ENCODE peak calls at places on chromosomes 13 and 19, in seven cellular contexts. Z is heart right ventricle, W is AG09309, I is cardiac fibroblast, M is A549, S is fibroblast of the aortic adventitia, K is lower leg skin. Y is an unnamed sample.

GRCh38 chr13:51588406-51588949 is 4.2 kb downstream of the WDFY2 start:
- DNase-seq in Z (no peak), W (no peak), I (no peak), M (no peak), S (no peak), K (no peak), Y (no peak)

GRCh38 chr13:51768378-51768921 is 35.5 kb downstream of the DHRS12 start:
- DNase-seq in Z (no peak), W (no peak), I (no peak), M (no peak), S (no peak), K (no peak), Y (no peak)

GRCh38 chr13:40352385-40352778 is 314.1 kb downstream of the FOXO1 start:
- DNase-seq in Z (no peak), W (no peak), I (peak; percentile 56), M (no peak), S (peak; percentile 27), K (peak; percentile 68), Y (no peak)

GRCh38 chr13:113216165-113217056 is 7.0 kb downstream of the CUL4A start:
- DNase-seq in Z (peak; percentile 51), W (no peak), I (peak; percentile 69), M (peak; percentile 35), S (peak; percentile 73), K (no peak), Y (no peak)

GRCh38 chr13:113650731-113651148 is 7.3 kb downstream of the ATP4B start:
- DNase-seq in Z (no peak), W (no peak), I (no peak), M (no peak), S (no peak), K (no peak), Y (no peak)

GRCh38 chr19:45025264-45025663 is 13.6 kb upstream of the CLASRP start:
- DNase-seq in Z (no peak), W (no peak), I (no peak), M (no peak), S (no peak), K (no peak), Y (no peak)

GRCh38 chr13:41696163-41697003 is 239.0 kb downstream of the RGCC start:
- DNase-seq in Z (no peak), W (peak; percentile 83), I (peak; percentile 89), M (peak; percentile 90), S (peak; percentile 97), K (no peak), Y (no peak)

GRCh38 chr13:113997845-113998751 is 24.2 kb upstream of the C13orf46 start:
- DNase-seq in Z (peak; percentile 48), W (peak; percentile 32), I (peak; percentile 94), M (no peak), S (peak; percentile 85), K (no peak), Y (peak; percentile 52)

GRCh38 chr13:34816118-34816517 is 126.0 kb upstream of the NBEA start:
- DNase-seq in Z (no peak), W (no peak), I (no peak), M (no peak), S (no peak), K (no peak), Y (no peak)

GRCh38 chr19:43784981-43785808 is 4.4 kb upstream of the KCNN4 start:
- DNase-seq in Z (peak; percentile 50), W (no peak), I (peak; percentile 85), M (peak; percentile 90), S (peak; percentile 78), K (peak; percentile 60), Y (no peak)

GRCh38 chr13:73399347-73400216 is 340.8 kb downstream of the KLF5 start:
- DNase-seq in Z (no peak), W (no peak), I (no peak), M (no peak), S (no peak), K (no peak), Y (no peak)

GRCh38 chr19:1805401-1806183 is 6.5 kb downstream of the ATP8B3 start:
- DNase-seq in Z (no peak), W (no peak), I (no peak), M (no peak), S (no peak), K (no peak), Y (no peak)

GRCh38 chr19:1767464-1767933 is 14.2 kb downstream of the ONECUT3 start:
- DNase-seq in Z (peak; percentile 21), W (no peak), I (peak; percentile 27), M (no peak), S (no peak), K (no peak), Y (no peak)

GRCh38 chr19:32372726-32373613 is 27.6 kb downstream of the ZNF507 start:
- DNase-seq in Z (no peak), W (no peak), I (peak; percentile 44), M (peak; percentile 92), S (no peak), K (no peak), Y (no peak)

GRCh38 chr19:2575734-2576481 is 100.0 kb downstream of the GADD45B start:
- DNase-seq in Z (peak; percentile 71), W (no peak), I (peak; percentile 97), M (no peak), S (peak; percentile 95), K (peak; percentile 85), Y (no peak)

GRCh38 chr13:39900106-39900750 is 244.8 kb downstream of the COG6 start:
- DNase-seq in Z (no peak), W (no peak), I (no peak), M (no peak), S (peak; percentile 93), K (no peak), Y (no peak)

GRCh38 chr13:32669030-32669646 is 82.9 kb downstream of the PDS5B start:
- DNase-seq in Z (no peak), W (peak; percentile 10), I (peak; percentile 73), M (peak; percentile 48), S (peak; percentile 77), K (no peak), Y (no peak)

DNA sequence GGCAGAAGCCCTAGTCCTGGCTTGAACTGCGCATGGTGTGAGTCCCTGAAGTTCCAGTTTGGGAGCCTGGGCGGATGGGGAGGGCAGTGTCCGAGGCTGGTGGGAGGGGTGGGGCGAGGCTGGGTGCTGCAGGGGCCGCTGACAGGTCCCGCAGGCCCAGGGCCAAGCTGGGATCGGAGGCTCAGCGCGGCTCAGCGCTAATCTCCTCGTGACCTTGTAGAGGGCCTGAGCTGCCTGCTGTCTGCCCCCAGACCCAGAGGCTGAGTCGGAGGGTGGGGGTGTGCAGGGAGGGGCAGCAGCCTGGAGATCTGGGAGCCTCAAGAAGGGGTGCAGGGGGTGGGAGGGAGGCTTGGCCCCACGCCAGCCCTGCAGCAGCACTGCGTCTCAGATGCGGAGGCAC is 3.0 kb downstream of the ATP1A3 start:
- DNase-seq in Z (peak; percentile 71), W (no peak), I (no peak), M (peak; percentile 51), S (no peak), K (no peak), Y (no peak)
- TF ChIP-seq CTCF in Z (no peak), W (no peak), I (no peak), M (no peak), S (no peak), K (no peak), Y (no peak)

GRCh38 chr19:49347835-49348234 is 12.6 kb downstream of the CD37 start:
- DNase-seq in Z (no peak), W (peak; percentile 47), I (peak; percentile 74), M (peak; percentile 92), S (peak; percentile 71), K (no peak), Y (no peak)
- TF ChIP-seq CTCF in Z (peak; percentile 19), W (peak; percentile 35), I (peak; percentile 7), M (no peak), S (peak; percentile 30), K (no peak), Y (peak; percentile 30)

GRCh38 chr13:96992633-96993032 is 1.6 kb downstream of the OXGR1 start:
- DNase-seq in Z (no peak), W (no peak), I (no peak), M (no peak), S (no peak), K (no peak), Y (no peak)

GRCh38 chr13:96994849-96995243 is 570 bp upstream of the OXGR1 start:
- DNase-seq in Z (no peak), W (no peak), I (no peak), M (no peak), S (no peak), K (no peak), Y (no peak)

GRCh38 chr13:96996097-96996496 is 1.8 kb upstream of the OXGR1 start:
- DNase-seq in Z (no peak), W (no peak), I (no peak), M (no peak), S (no peak), K (no peak), Y (no peak)

GRCh38 chr13:96993660-96994029 is 631 bp downstream of the OXGR1 start:
- DNase-seq in Z (no peak), W (no peak), I (no peak), M (no peak), S (no peak), K (no peak), Y (no peak)

GRCh38 chr13:96994030-96994848 is at the start of gene OXGR1:
- DNase-seq in Z (no peak), W (no peak), I (no peak), M (no peak), S (no peak), K (no peak), Y (no peak)
- TF ChIP-seq CTCF in Z (no peak), W (no peak), I (no peak), M (no peak), S (no peak), K (no peak), Y (no peak)

GRCh38 chr19:41570179-41570578 is 5.8 kb upstream of the CEACAM21 start:
- DNase-seq in Z (no peak), W (no peak), I (no peak), M (no peak), S (no peak), K (no peak), Y (no peak)
- TF ChIP-seq CTCF in Z (no peak), W (no peak), I (no peak), M (no peak), S (no peak), K (no peak), Y (no peak)

DNA sequence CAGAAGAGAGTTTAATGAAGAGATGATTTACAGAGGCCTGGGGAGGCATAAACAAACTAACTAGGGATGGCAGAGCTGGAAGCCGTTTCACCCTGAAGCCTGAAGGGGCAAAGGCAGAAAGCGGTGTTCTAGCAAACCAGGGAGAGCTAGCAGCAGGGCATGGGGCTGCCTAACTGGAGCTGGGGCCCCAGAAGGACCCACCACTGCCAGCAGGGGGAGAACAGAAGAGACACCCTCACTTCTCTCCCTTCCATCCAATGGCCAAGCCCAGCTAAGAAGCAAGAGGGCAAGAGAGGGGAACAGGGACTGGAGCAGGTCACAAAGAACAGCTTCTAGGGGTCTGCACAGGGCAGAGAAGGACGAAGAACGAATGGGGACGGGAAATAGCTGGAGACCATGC is 195.5 kb downstream of the KATNAL1 start:
- DNase-seq in Z (no peak), W (no peak), I (no peak), M (peak; percentile 6), S (no peak), K (no peak), Y (no peak)
- TF ChIP-seq CTCF in Z (no peak), W (peak; percentile 24), I (peak; percentile 37), M (no peak), S (peak; percentile 34), K (no peak), Y (no peak)

GRCh38 chr13:44141725-44142539 is 231.7 kb upstream of the SERP2 start:
- DNase-seq in Z (peak; percentile 98), W (peak; percentile 83), I (peak; percentile 95), M (peak; percentile 96), S (peak; percentile 93), K (peak; percentile 96), Y (peak; percentile 94)
- TF ChIP-seq CTCF in Z (no peak), W (no peak), I (no peak), M (no peak), S (peak; percentile 15), K (no peak), Y (no peak)

GRCh38 chr19:41366089-41366488 is 2.1 kb upstream of the B9D2 start:
- DNase-seq in Z (no peak), W (no peak), I (no peak), M (peak; percentile 70), S (no peak), K (no peak), Y (no peak)
- TF ChIP-seq CTCF in Z (no peak), W (peak; percentile 17), I (peak; percentile 14), M (peak; percentile 26), S (peak; percentile 29), K (no peak), Y (no peak)

Y was measured in RWPE2.